ENCODE peak calls at places on chromosomes 12 and 14, in seven cellular contexts. V, G, B, E, Q, T and O are unnamed samples.

GRCh38 chr12:57889541-57889989 is 43.0 kb upstream of the CTDSP2 start:
- DNase-seq in V (no peak), E (peak; percentile 88), G (peak; percentile 91), B (no peak), T (peak; percentile 81), Q (peak; percentile 99), O (peak; percentile 97)

GRCh38 chr14:30484976-30485375 is 74.0 kb upstream of the G2E3 start:
- DNase-seq in B (no peak), G (no peak), T (no peak), E (no peak), Q (no peak), V (no peak), O (no peak)

GRCh38 chr12:120725151-120725658 is 421 bp upstream of the ACADS start:
- DNase-seq in B (no peak), T (no peak), V (no peak), Q (no peak), G (no peak), E (no peak), O (no peak)

GRCh38 chr14:27049611-27050172 is 451.9 kb upstream of the NOVA1 start:
- DNase-seq in V (no peak), B (no peak), Q (no peak), G (no peak), E (no peak), T (no peak), O (no peak)

GRCh38 chr14:55579724-55580400 is at the start of gene KTN1:
- DNase-seq in Q (peak; percentile 76), T (peak; percentile 58), G (peak; percentile 94), V (peak; percentile 78), B (peak; percentile 93), E (peak; percentile 55), O (peak; percentile 79)

GRCh38 chr14:43464968-43465367 is 1042.1 kb downstream of the FSCB start:
- DNase-seq in G (no peak), Q (peak; percentile 16), V (no peak), B (no peak), E (no peak), T (no peak), O (no peak)

GRCh38 chr14:102246071-102246470 is 58.9 kb downstream of the MOK start:
- DNase-seq in T (no peak), G (no peak), Q (no peak), B (no peak), E (no peak), V (no peak), O (no peak)

GRCh38 chr12:123948401-123949117 is 24.1 kb downstream of the CCDC92 start:
- DNase-seq in B (no peak), T (no peak), V (no peak), Q (no peak), E (no peak), G (no peak), O (no peak)

GRCh38 chr14:81831128-81831815 is 297.6 kb upstream of the SEL1L start:
- DNase-seq in T (peak; percentile 40), Q (no peak), E (no peak), G (no peak), V (no peak), B (peak; percentile 12), O (no peak)

GRCh38 chr14:52233693-52234092 is 33.8 kb upstream of the PTGDR start:
- DNase-seq in T (no peak), B (no peak), E (no peak), V (no peak), G (no peak), Q (no peak), O (no peak)

GRCh38 chr14:74634481-74634880 is 22.4 kb upstream of the LTBP2 start:
- DNase-seq in E (peak; percentile 54), T (no peak), G (peak; percentile 15), B (no peak), Q (no peak), V (no peak), O (peak; percentile 89)
- H3K4me3 ChIP-seq in E (no peak overlapping the region), T (no peak overlapping the region), G (no peak overlapping the region), B (no peak overlapping the region), Q (no peak overlapping the region), V (no peak overlapping the region), O (no peak overlapping the region)

DNA sequence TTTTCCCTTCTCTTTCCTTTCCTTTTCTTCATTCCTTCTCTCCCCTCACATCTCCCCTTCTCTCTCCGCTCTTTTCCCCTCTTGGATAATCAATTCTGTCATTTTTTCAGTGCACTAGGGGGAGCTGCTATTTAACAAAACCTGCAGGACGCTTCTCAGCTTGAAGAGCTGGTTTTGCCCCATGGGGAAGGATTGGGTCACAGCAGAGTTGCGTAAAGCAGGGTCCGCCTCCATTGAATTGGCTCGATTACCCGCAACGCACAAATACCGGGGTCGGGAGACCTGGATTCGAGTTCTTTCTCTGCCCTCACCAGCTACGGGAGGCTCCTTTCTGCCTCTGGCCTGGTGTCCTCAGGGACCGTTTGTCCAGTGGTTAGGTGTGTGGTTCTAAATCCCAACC is 42.1 kb upstream of the CHGA start:
- DNase-seq in Q (peak; percentile 14), T (no peak), B (peak; percentile 43), G (no peak), E (peak; percentile 2), V (peak; percentile 22), O (peak; percentile 23)
- TF ChIP-seq CTCF in Q (peak; percentile 7), T (no peak), B (peak; percentile 52), G (peak; percentile 13), E (peak; percentile 11), V (peak; percentile 52), O (peak; percentile 33)

DNA sequence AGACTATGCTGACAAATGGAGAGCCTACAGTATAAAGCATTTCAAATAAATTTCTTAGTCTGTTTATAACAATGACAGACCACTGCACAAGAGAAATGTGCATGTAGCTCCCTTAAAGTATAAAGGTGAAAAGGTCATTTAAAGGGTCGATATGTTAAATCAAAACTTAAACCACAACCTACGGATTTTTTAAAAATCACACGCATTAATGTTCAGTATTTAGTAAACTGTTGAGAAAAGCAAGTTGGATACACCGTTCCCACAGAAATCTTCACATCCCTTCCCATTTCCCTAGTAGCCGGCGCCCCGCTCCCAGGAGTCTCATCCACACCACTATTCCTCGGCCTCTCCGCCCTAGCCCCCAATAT is 614 bp downstream of the FKBP3 start:
- DNase-seq in Q (peak; percentile 6), E (no peak), T (no peak), B (no peak), G (no peak), V (no peak), O (no peak)
- H3K4me3 ChIP-seq in Q (peak overlapping the region; percentile 94), E (peak overlapping the region; percentile 99), T (peak overlapping the region; percentile 74), B (peak overlapping the region; percentile 82), G (peak overlapping the region; percentile 84), V (peak overlapping the region; percentile 55), O (peak overlapping the region; percentile 93)

GRCh38 chr14:95382747-95383146 is 63.0 kb upstream of the CLMN start:
- DNase-seq in V (no peak), T (no peak), Q (no peak), G (no peak), B (no peak), E (no peak), O (no peak)
- TF ChIP-seq CTCF in V (no peak), T (no peak), Q (no peak), G (no peak), B (no peak), E (no peak), O (no peak)

DNA sequence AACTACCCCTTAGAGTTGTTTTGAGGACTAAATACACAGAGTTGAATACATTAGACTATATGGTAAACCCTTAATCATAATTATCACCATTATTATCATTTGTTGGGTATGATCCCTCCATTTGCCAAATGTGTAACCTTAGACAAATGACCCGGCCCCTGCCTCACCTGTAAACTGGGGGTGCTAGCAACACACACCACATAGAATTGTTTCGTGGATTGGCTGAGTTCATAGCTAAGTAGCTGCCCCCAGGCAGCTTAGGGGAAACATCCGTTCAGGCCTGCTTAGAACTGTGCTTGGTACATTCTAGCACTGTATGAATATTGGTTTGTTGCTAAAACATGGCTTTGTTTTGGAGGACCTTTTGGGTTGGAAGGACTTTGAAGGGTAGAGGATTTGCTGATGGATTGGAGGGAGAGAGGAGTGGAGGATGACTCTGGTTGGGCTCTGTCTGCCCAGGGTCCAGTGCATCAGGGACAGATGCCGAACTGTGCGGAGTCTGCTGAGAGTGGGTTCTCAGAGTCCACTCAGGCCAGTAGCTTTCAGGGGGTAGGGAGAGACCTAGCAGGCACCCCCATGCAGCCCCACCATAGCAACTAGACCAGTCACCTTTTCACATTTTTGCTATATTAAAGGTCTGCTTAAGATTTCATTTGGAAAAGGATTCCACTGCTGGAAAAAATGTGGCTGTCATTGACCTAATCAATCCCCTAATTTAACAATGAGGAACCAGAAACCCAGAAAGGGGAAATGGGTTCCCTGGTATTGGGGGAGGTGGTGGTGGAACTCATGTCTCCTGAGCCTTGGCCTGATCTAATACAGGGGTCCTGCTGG is 2.1 kb downstream of the RIN3 start:
- DNase-seq in V (no peak), B (no peak), T (no peak), G (no peak), Q (no peak), E (no peak), O (no peak)
- H3K4me3 ChIP-seq in V (no peak overlapping the region), B (no peak overlapping the region), T (no peak overlapping the region), G (no peak overlapping the region), Q (no peak overlapping the region), E (no peak overlapping the region), O (peak overlapping the region; percentile 15)

GRCh38 chr12:23548742-23549141 is 400.7 kb downstream of the SOX5 start:
- DNase-seq in Q (no peak), E (no peak), G (no peak), B (no peak), T (no peak), V (no peak), O (no peak)
- TF ChIP-seq CTCF in Q (no peak), E (no peak), G (no peak), B (no peak), T (no peak), V (no peak), O (no peak)

GRCh38 chr12:4289334-4289878 is 15.8 kb downstream of the CCND2 start:
- DNase-seq in Q (no peak), T (no peak), G (no peak), B (peak; percentile 55), V (no peak), E (no peak), O (no peak)
- H3K4me3 ChIP-seq in Q (no peak overlapping the region), T (no peak overlapping the region), G (no peak overlapping the region), B (no peak overlapping the region), V (no peak overlapping the region), E (no peak overlapping the region), O (no peak overlapping the region)

DNA sequence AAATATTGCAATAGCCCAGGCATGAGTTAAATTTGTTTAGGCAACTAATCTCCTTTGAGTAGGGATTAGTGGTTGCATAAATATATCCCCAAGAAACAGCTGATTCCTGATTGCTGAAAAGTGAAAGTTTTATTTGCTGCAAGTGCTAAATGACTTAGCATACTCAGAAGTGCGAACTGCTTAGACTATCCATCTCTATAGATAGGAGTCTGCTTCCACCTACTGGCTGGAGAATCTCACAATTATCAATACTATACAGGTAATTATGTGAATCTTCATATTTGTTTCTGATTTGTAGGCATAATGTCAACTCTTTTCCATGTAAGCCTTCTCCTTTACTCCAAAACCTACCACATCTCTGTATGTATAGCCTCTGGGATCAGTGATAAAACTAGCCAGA is 11.9 kb upstream of the SLCO1B3 start:
- DNase-seq in G (no peak), T (no peak), B (peak; percentile 28), Q (no peak), V (peak; percentile 22), E (peak; percentile 2), O (no peak)
- TF ChIP-seq CTCF in G (peak; percentile 17), T (no peak), B (peak; percentile 18), Q (no peak), V (peak; percentile 49), E (peak; percentile 27), O (no peak)